ENCODE peak calls at places on chromosomes 1 and 21, in ten cellular contexts. J is uterus, R is kidney, E is stomach, C is lower lobe of right lung, Y is OCI-LY7, V is endodermal cell, Z is tibial nerve, O is SJSA1, H is spleen. P is an unnamed sample.

GRCh38 chr1:220189750-220190347 is 82.4 kb downstream of the RAB3GAP2 start:
- DNase-seq in H (no peak), V (no peak), J (no peak), Y (peak; percentile 43), O (no peak), Z (no peak), C (no peak), E (no peak), R (no peak), P (no peak)

GRCh38 chr1:118223426-118223825 is 38.4 kb upstream of the SPAG17 start:
- DNase-seq in H (no peak), R (no peak), V (peak; percentile 86), Z (no peak), C (no peak), Y (peak; percentile 7), J (no peak), O (no peak), E (no peak), P (peak; percentile 69)

GRCh38 chr1:151513626-151514101 is 2.5 kb downstream of the CGN start:
- DNase-seq in Y (peak; percentile 8), Z (no peak), V (peak; percentile 74), H (no peak), C (peak; percentile 73), E (peak; percentile 85), O (no peak), J (no peak), R (peak; percentile 90), P (no peak)

GRCh38 chr1:183800449-183800848 is 4.5 kb upstream of the RGL1 start:
- DNase-seq in V (no peak), Z (no peak), R (no peak), Y (no peak), H (no peak), C (no peak), J (no peak), O (no peak), E (no peak), P (no peak)

GRCh38 chr1:73839922-73840321 is 358.1 kb downstream of the LRRIQ3 start:
- DNase-seq in E (no peak), C (no peak), Z (no peak), R (no peak), Y (peak; percentile 12), V (peak; percentile 68), O (peak; percentile 5), H (no peak), J (no peak), P (peak; percentile 40)

GRCh38 chr1:35345439-35345981 is 77.0 kb downstream of the ZMYM4 start:
- DNase-seq in R (no peak), C (peak; percentile 71), J (no peak), E (no peak), O (no peak), Z (no peak), Y (no peak), V (peak; percentile 65), H (no peak), P (no peak)

GRCh38 chr21:43294194-43294902 is 125.5 kb downstream of the CRYAA start:
- DNase-seq in C (no peak), R (peak; percentile 26), O (no peak), E (no peak), Z (no peak), J (no peak), V (no peak), H (peak; percentile 56), Y (no peak), P (no peak)

GRCh38 chr1:230317823-230318819 is 108.0 kb downstream of the PGBD5 start:
- DNase-seq in J (no peak), C (no peak), H (peak; percentile 58), V (no peak), O (no peak), E (peak; percentile 52), R (no peak), Y (no peak), Z (no peak), P (no peak)

GRCh38 chr1:51331206-51332100 is 1.1 kb upstream of the TTC39A start:
- DNase-seq in J (no peak), Y (no peak), C (no peak), Z (no peak), R (peak; percentile 76), O (peak; percentile 56), H (no peak), V (peak; percentile 86), E (peak; percentile 50), P (peak; percentile 70)

GRCh38 chr1:53526451-53527101 is 67.4 kb downstream of the DMRTB1 start:
- DNase-seq in C (peak; percentile 57), E (peak; percentile 56), J (peak; percentile 39), R (peak; percentile 90), V (peak; percentile 56), Y (no peak), Z (peak; percentile 51), H (no peak), O (peak; percentile 72), P (no peak)

GRCh38 chr1:48680411-48681035 is 96.2 kb downstream of the BEND5 start:
- DNase-seq in Z (no peak), C (no peak), O (no peak), R (no peak), Y (no peak), J (no peak), V (peak; percentile 75), H (no peak), E (no peak), P (no peak)

GRCh38 chr1:54111624-54112023 is 41.2 kb downstream of the CDCP2 start:
- DNase-seq in V (peak; percentile 20), J (no peak), O (no peak), Y (no peak), E (no peak), H (no peak), Z (no peak), C (no peak), R (no peak), P (peak; percentile 52)

GRCh38 chr1:27868556-27868931 is 3.8 kb upstream of the THEMIS2 start:
- DNase-seq in V (no peak), Z (no peak), R (peak; percentile 54), H (peak; percentile 82), J (no peak), E (no peak), Y (no peak), C (no peak), O (no peak), P (no peak)

GRCh38 chr1:218880484-218881060 is 293.1 kb upstream of the LYPLAL1 start:
- DNase-seq in J (no peak), V (no peak), Y (no peak), O (no peak), E (no peak), C (no peak), R (no peak), H (no peak), Z (no peak), P (no peak)

GRCh38 chr1:180909462-180909976 is 3.2 kb upstream of the KIAA1614 start:
- DNase-seq in E (no peak), J (no peak), V (peak; percentile 7), O (no peak), H (no peak), Z (no peak), C (no peak), R (no peak), Y (no peak), P (no peak)

GRCh38 chr1:234683127-234683855 is 73.3 kb upstream of the IRF2BP2 start:
- DNase-seq in J (no peak), V (no peak), C (no peak), R (no peak), Y (no peak), O (no peak), E (no peak), H (no peak), Z (no peak), P (no peak)

GRCh38 chr1:25529518-25530347 is 13.7 kb upstream of the LDLRAP1 start:
- DNase-seq in Y (no peak), O (no peak), R (no peak), C (no peak), V (no peak), J (no peak), E (no peak), Z (no peak), H (peak; percentile 55), P (no peak)

DNA sequence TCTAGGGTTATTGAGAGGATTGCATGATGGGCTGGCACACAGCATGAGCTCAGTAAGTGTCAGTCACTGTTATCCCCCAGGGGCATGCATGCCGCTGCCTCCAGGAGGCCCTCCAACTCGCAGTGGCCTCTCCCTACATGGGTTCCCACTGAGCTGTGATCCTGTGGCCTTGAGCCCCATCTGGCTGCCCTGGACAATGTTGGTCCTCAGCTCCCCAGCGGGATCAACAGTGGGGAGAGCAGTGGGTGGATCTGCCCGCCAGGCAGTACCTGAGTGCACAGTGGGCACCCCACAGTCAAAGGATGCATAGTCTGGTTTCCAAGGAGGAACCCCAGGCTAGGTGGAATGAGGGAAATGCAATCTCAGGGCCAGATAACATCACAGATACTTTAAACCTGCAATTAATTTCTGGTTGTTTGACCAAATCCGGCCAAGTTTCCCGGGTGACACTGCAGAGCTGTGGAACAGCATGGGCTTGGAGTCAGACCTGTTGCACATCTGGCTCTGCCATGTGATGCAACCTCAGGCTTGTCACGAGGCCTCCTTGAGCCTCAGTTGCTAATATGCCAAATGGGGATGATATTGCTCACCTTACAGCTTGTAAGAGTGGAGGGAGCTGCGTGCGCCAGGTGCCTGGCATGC is 9.3 kb downstream of the PADI3 start:
- DNase-seq in J (no peak), O (no peak), H (no peak), C (no peak), R (no peak), V (no peak), E (no peak), Y (no peak), Z (no peak), P (no peak)
- H3K27ac ChIP-seq in J (no peak overlapping the region), O (peak overlapping the region; percentile 71), H (no peak overlapping the region), C (no peak overlapping the region), R (no peak overlapping the region), V (no peak overlapping the region), E (no peak overlapping the region), Y (no peak overlapping the region), Z (no peak overlapping the region), P (no peak overlapping the region)

DNA sequence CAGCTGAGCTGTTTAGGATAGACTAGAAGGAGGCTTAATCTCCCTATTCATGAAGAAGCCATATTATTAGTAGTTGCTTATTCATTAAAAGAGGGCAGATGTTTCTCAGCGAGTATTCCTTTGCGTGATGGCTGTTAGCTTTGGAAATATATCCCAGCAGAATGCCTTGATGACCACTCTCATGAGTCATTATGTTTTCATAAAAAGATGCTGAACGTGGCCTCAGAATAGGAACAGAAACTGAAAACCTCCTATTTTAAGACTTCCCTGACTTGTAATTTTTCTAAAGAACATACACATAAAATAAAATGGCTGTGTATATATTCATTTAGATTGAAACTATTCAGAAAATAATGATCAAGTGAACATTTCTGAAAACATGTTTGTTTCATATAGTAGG is 9.6 kb upstream of the PLA2G4A start:
- DNase-seq in V (no peak), E (no peak), C (no peak), J (no peak), Z (no peak), R (no peak), O (no peak), Y (no peak), H (no peak), P (no peak)
- H3K36me3 ChIP-seq in V (no peaks in the 10 kb centered on the region), E (no peaks in the 10 kb centered on the region), C (no peaks in the 10 kb centered on the region), J (no peaks in the 10 kb centered on the region), Z (no peaks in the 10 kb centered on the region), R (no peaks in the 10 kb centered on the region), O (no peaks in the 10 kb centered on the region), Y (no peaks in the 10 kb centered on the region), H (no peaks in the 10 kb centered on the region), P (no peaks in the 10 kb centered on the region)

GRCh38 chr21:41488080-41488479 is 19.9 kb downstream of the TMPRSS2 start:
- DNase-seq in H (peak; percentile 64), Y (peak; percentile 26), C (no peak), V (no peak), O (no peak), J (no peak), Z (no peak), R (no peak), E (peak; percentile 68), P (no peak)
- H3K4me3 ChIP-seq in H (no peak overlapping the region), Y (no peak overlapping the region), C (no peak overlapping the region), V (no peak overlapping the region), O (no peak overlapping the region), J (no peak overlapping the region), Z (no peak overlapping the region), R (no peak overlapping the region), E (no peak overlapping the region), P (no peak overlapping the region)

GRCh38 chr1:226634156-226634588 is 85.6 kb downstream of the STUM start:
- DNase-seq in O (peak; percentile 65), Y (peak; percentile 81), C (peak; percentile 87), J (peak; percentile 87), H (peak; percentile 96), R (peak; percentile 91), V (peak; percentile 93), Z (peak; percentile 82), E (peak; percentile 86), P (peak; percentile 55)
- H3K27ac ChIP-seq in O (no peak overlapping the region), Y (no peak overlapping the region), C (peak overlapping the region; percentile 47), J (peak overlapping the region; percentile 52), H (peak overlapping the region; percentile 86), R (no peak overlapping the region), V (no peak overlapping the region), Z (peak overlapping the region; percentile 59), E (peak overlapping the region; percentile 62), P (no peak overlapping the region)